ENCODE peak calls at places on chromosomes 12 and 14, in seven cellular contexts. G is H9, Q is astrocyte, H is neural progenitor cell, U is PC-9, F is GM23338, D is H1. R is an unnamed sample.

GRCh38 chr14:104975481-104976197 is 2.5 kb downstream of the AHNAK2 start:
- DNase-seq in G (peak), Q (no peak), H (peak), U (no peak), F (peak), D (no peak), R (peak)

GRCh38 chr12:47921907-47922306 is 17.1 kb upstream of the VDR start:
- DNase-seq in G (no peak), Q (no peak), H (no peak), U (no peak), F (no peak), D (no peak), R (no peak)

GRCh38 chr12:29545102-29545467 is 47.6 kb upstream of the OVCH1 start:
- DNase-seq in G (no peak), Q (no peak), H (no peak), U (no peak), F (no peak), D (no peak), R (no peak)

GRCh38 chr12:39920647-39921046 is 185.2 kb downstream of the SLC2A13 start:
- DNase-seq in G (no peak), Q (no peak), H (no peak), U (no peak), F (no peak), D (no peak), R (no peak)

GRCh38 chr14:89794096-89794495 is 160.4 kb downstream of the EFCAB11 start:
- DNase-seq in G (no peak), Q (no peak), H (no peak), U (no peak), F (no peak), D (no peak), R (no peak)

GRCh38 chr12:117792471-117792870 is 176.3 kb downstream of the KSR2 start:
- DNase-seq in G (no peak), Q (no peak), H (no peak), U (no peak), F (no peak), D (no peak), R (no peak)

GRCh38 chr14:105485720-105486332 is 860 bp upstream of the CRIP1 start:
- DNase-seq in G (peak), Q (no peak), H (peak), U (peak), F (peak), D (peak), R (peak)

GRCh38 chr12:1226951-1227350 is 235.9 kb downstream of the ERC1 start:
- DNase-seq in G (no peak), Q (no peak), H (no peak), U (no peak), F (no peak), D (no peak), R (no peak)

GRCh38 chr12:105927553-105927952 is 211.2 kb downstream of the NUAK1 start:
- DNase-seq in G (no peak), Q (no peak), H (no peak), U (no peak), F (no peak), D (no peak), R (no peak)

GRCh38 chr14:36129181-36129580 is 47.3 kb downstream of the PTCSC3 start:
- DNase-seq in G (peak), Q (peak), H (peak), U (peak), F (peak), D (peak), R (no peak)

GRCh38 chr14:60632777-60633176 is 16.5 kb downstream of the SIX1 start:
- DNase-seq in G (no peak), Q (no peak), H (no peak), U (no peak), F (no peak), D (no peak), R (no peak)

GRCh38 chr14:102882233-102882906 is 40.1 kb upstream of the AMN start:
- DNase-seq in G (no peak), Q (no peak), H (no peak), U (no peak), F (no peak), D (no peak), R (no peak)

GRCh38 chr12:92844147-92844763 is 84.8 kb downstream of the EEA1 start:
- DNase-seq in G (no peak), Q (no peak), H (no peak), U (no peak), F (no peak), D (no peak), R (no peak)

GRCh38 chr12:131927110-131928079 is 1.7 kb upstream of the PUS1 start:
- DNase-seq in G (peak), Q (no peak), H (no peak), U (no peak), F (no peak), D (no peak), R (no peak)

GRCh38 chr14:103969961-103970360 is 27.6 kb upstream of the RD3L start:
- DNase-seq in G (no peak), Q (no peak), H (no peak), U (no peak), F (no peak), D (no peak), R (no peak)

GRCh38 chr14:102280376-102280962 is 24.5 kb downstream of the MOK start:
- DNase-seq in G (no peak), Q (peak), H (no peak), U (peak), F (no peak), D (no peak), R (no peak)

GRCh38 chr14:91293281-91293680 is 48.8 kb upstream of the GPR68 start:
- DNase-seq in G (no peak), Q (no peak), H (no peak), U (no peak), F (no peak), D (no peak), R (no peak)

GRCh38 chr12:19945559-19946485 is 422.5 kb upstream of the PDE3A start:
- DNase-seq in G (no peak), Q (peak), H (no peak), U (no peak), F (no peak), D (no peak), R (no peak)

GRCh38 chr12:76002598-76003262 is 28.8 kb downstream of the PHLDA1 start:
- DNase-seq in G (no peak), Q (no peak), H (no peak), U (no peak), F (no peak), D (no peak), R (no peak)

GRCh38 chr14:105525861-105526780 is at the start of gene TMEM121:
- DNase-seq in G (peak), Q (no peak), H (peak), U (peak), F (peak), D (peak), R (peak)

GRCh38 chr12:80846930-80847329 is 90.8 kb downstream of the LIN7A start:
- DNase-seq in G (no peak), Q (no peak), H (no peak), U (no peak), F (peak), D (no peak), R (no peak)

GRCh38 chr12:111312016-111312415 is 56.9 kb downstream of the PHETA1 start:
- DNase-seq in G (no peak), Q (no peak), H (no peak), U (no peak), F (no peak), D (no peak), R (no peak)

GRCh38 chr12:117867348-117867747 is 101.4 kb downstream of the KSR2 start:
- DNase-seq in G (no peak), Q (no peak), H (no peak), U (no peak), F (no peak), D (no peak), R (no peak)

GRCh38 chr12:87807127-87807526 is 222.1 kb downstream of the C12orf50 start:
- DNase-seq in G (no peak), Q (no peak), H (no peak), U (no peak), F (no peak), D (no peak), R (no peak)

GRCh38 chr12:92133795-92134637 is 11.6 kb downstream of the BTG1 start:
- DNase-seq in G (no peak), Q (no peak), H (no peak), U (no peak), F (no peak), D (no peak), R (no peak)

GRCh38 chr12:131940121-131940520 is 9.6 kb upstream of the EP400 start:
- DNase-seq in G (no peak), Q (no peak), H (no peak), U (no peak), F (no peak), D (no peak), R (no peak)

GRCh38 chr14:56759633-56760032 is 50.6 kb downstream of the OTX2 start:
- DNase-seq in G (no peak), Q (no peak), H (no peak), U (no peak), F (no peak), D (peak), R (no peak)

GRCh38 chr12:26122681-26123481 is 2.0 kb downstream of the BHLHE41 start:
- DNase-seq in G (peak), Q (peak), H (peak), U (peak), F (peak), D (peak), R (peak)

GRCh38 chr14:105867961-105868599 is 341.7 kb downstream of the TMEM121 start:
- DNase-seq in G (no peak), Q (no peak), H (no peak), U (no peak), F (no peak), D (no peak), R (no peak)

GRCh38 chr12:121212875-121213274 is 2.9 kb downstream of the P2RX4 start:
- DNase-seq in G (no peak), Q (no peak), H (no peak), U (no peak), F (no peak), D (no peak), R (no peak)

GRCh38 chr12:121214855-121215745 is 5.2 kb downstream of the P2RX4 start:
- DNase-seq in G (no peak), Q (peak), H (no peak), U (peak), F (no peak), D (no peak), R (peak)

GRCh38 chr12:121216102-121216501 is 6.2 kb downstream of the P2RX4 start:
- DNase-seq in G (no peak), Q (no peak), H (no peak), U (no peak), F (no peak), D (no peak), R (no peak)

GRCh38 chr12:121217066-121217465 is 7.1 kb downstream of the P2RX4 start:
- DNase-seq in G (no peak), Q (no peak), H (no peak), U (no peak), F (no peak), D (no peak), R (peak)

GRCh38 chr12:121214171-121214777 is 4.3 kb downstream of the P2RX4 start:
- DNase-seq in G (no peak), Q (peak), H (no peak), U (no peak), F (no peak), D (no peak), R (peak)
- H3K27ac ChIP-seq in G (no peak), Q (no peak), H (no peak), U (peak), F (no peak), D (no peak), R (peak)

DNA sequence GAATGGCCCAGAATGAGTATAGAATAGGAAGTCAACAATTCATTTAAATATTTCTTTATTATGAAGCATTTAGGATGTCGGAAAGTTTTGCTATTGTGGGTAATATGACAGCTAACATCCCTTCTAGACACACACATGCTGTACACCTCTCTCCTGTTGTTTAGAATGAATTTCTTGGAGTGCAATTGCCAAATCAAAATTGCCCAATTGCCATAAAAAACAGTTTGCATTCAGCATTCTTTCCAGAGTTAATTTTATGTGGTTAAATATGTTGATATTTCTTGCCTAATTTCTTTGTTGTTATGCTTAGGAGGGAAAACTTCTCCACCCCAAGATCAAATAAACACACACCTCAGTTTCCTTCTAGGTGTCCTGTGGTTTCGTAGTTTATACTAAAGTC is 16.9 kb upstream of the SMCO2 start:
- DNase-seq in G (no peak), Q (no peak), H (no peak), U (no peak), F (no peak), D (no peak), R (no peak)
- H2AFZ ChIP-seq in G (no peak), Q (no peak), H (no peak), U (no peak), F (no peak), D (no peak), R (no peak)

GRCh38 chr12:133107121-133107520 is 23.0 kb downstream of the ZNF891 start:
- DNase-seq in G (no peak), Q (no peak), H (no peak), U (no peak), F (no peak), D (no peak), R (no peak)

GRCh38 chr12:133105620-133106019 is 24.5 kb downstream of the ZNF891 start:
- DNase-seq in G (no peak), Q (no peak), H (no peak), U (no peak), F (no peak), D (no peak), R (no peak)

GRCh38 chr12:133106253-133106652 is 23.8 kb downstream of the ZNF891 start:
- DNase-seq in G (no peak), Q (no peak), H (no peak), U (no peak), F (peak), D (no peak), R (no peak)

DNA sequence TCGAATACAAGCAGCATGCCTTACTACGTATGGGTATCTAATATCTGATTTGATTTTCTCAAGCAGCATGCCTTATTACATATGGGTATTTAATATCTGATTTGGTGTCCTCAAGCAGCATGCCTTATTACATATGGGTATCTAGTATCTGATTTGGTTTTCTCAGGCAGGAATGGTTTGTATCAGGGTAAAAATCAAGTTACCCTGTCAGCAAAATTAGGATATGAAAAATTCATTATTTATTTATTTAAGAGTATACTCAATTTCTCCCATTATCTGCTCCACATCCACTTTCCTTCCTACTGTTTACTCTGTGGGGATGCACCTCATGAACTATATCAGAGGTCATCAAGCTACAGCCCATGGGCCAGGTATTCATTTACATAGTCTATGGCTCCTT is 21.9 kb downstream of the ZNF891 start:
- DNase-seq in G (no peak), Q (no peak), H (no peak), U (no peak), F (no peak), D (no peak), R (no peak)
- H3K27ac ChIP-seq in G (no peak), Q (no peak), H (no peak), U (no peak), F (no peak), D (no peak), R (no peak)

DNA sequence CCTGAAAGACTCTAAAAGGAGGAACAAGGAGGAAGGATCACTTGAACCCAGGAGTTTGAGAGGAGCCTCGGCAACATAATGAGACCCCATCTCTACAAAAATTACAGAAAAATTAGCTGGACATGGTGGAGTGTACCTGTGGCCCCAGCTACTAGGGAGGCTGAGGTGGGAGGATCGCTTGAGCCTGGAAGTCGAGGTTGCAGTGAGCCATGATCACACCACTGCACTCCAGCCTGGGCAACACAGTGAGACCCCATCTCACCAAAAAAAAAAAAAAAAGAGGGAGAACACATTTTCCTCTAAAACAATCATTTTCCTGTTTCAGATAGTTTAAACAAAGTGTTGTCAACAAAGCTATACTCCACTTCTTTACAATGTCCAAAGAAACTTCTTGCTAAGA is 5.2 kb downstream of the HCAR1 start:
- DNase-seq in G (no peak), Q (no peak), H (no peak), U (no peak), F (no peak), D (no peak), R (no peak)
- H2AFZ ChIP-seq in G (no peak), Q (peak), H (no peak), U (no peak), F (peak), D (no peak), R (no peak)

DNA sequence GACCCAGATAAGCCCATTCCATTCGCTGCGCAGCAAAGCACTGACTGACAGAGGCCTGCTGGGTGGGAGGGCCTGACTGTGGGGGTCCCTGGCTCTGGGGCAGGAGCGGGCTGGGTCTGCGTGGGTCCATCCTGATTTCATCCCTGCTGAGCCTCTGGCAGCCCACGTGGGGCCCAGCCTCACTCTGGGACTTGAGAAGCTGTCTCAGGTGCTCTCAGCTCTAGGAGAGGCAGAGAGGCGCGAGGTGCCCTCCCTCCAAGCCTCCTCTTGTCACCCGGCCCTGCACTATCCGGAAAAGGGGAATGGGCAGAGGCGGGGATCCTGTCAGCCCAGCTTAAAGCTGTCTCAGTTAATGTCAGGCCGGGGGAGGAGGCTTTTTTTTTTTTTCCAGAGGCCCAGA is 907 bp downstream of the ABCB9 start:
- DNase-seq in G (no peak), Q (no peak), H (peak), U (no peak), F (no peak), D (no peak), R (no peak)
- H3K27ac ChIP-seq in G (no peak), Q (no peak), H (no peak), U (no peak), F (no peak), D (no peak), R (no peak)

GRCh38 chr12:85779768-85780167 is 56.4 kb downstream of the RASSF9 start:
- DNase-seq in G (no peak), Q (no peak), H (no peak), U (no peak), F (no peak), D (no peak), R (no peak)
- H2AFZ ChIP-seq in G (no peak), Q (no peak), H (peak), U (peak), F (no peak), D (no peak), R (no peak)

DNA sequence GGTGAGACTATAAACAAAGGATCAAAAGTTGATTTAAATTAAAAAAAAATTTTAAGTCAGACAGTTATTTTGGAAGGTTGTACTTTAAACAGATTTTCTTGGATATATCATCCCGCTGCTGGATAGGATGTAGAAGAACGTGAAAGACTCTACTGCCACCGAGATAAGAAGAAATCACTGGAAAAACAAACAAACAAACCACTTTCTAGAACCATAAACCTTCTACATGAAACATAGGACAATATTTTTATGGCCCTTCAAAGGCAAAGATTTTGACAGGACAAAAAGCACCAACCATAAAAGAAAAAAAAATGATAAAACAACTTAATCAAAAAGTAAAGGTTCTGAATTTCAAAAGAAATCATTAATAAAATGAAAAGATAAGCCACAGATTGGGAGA is 268.2 kb upstream of the DAAM1 start:
- DNase-seq in G (no peak), Q (no peak), H (no peak), U (no peak), F (no peak), D (no peak), R (no peak)
- H3K27ac ChIP-seq in G (no peak), Q (no peak), H (no peak), U (no peak), F (no peak), D (no peak), R (no peak)

DNA sequence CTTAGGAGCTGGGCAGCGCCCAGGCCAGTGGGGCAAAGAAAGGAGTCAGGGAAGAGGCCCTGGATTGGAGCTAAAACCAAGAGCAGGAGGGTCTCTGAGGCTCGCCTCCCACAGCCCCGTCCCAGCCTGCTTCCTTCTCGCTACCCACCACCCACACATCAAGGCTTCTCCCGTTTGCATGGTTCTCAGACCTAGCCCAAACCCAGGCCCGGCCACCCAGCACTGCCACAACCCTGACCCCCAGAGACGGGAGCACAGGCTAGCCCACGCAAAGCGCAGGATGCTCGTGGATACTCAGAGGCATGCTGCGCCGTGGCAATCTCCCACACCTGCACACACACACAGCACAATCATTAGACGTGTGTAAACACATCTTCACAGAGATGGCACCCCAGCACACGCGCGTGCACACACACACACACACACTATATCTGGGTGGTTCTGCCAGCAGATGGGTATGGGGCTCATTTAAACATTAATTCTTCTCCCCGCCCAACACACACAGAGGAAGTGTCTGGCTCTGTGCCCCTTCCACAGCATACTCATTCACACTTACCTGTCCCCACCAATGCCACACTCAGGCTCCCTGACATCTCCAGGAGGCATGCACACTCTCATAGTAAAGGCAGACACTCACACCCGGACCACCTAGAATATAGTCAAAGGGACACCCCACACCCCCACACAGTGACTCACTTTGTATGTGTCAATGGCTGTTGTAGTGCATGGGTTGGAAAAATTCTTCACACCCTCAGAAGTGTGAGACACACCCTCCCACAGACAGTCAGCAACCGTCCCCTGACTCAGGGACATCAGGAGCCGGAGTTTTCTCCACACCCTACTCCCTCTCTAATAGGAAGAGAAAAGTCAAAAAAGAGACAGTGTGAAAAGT is 1.1 kb downstream of the CARMIL3 start:
- DNase-seq in G (no peak), Q (no peak), H (no peak), U (no peak), F (no peak), D (no peak), R (no peak)
- H2AFZ ChIP-seq in G (no peak), Q (no peak), H (peak), U (no peak), F (peak), D (no peak), R (no peak)